ENCODE peak calls at places on chromosomes 4 and X, in four cellular contexts. L is A549; X is hypothalamus; W is activated T-cell treated with anti-CD3 and anti-CD28 coated beads, Interleukin-2, amount 50 U/mL, for 72 hours. J is an unnamed sample.

GRCh38 chrX:136933617-136934145 is 53.2 kb upstream of the RBMX start:
- DNase-seq in X (no peak), W (no peak), L (no peak), J (no peak)

GRCh38 chr4:56372774-56373173 is 14.5 kb downstream of the AASDH start:
- DNase-seq in L (no peak), W (no peak), X (no peak), J (no peak)

GRCh38 chrX:2751291-2751690 is 549 bp upstream of the XG start:
- DNase-seq in W (no peak), X (no peak), L (no peak), J (no peak)

GRCh38 chr4:26762650-26763049 is 98.0 kb upstream of the STIM2 start:
- DNase-seq in W (no peak), X (no peak), L (no peak), J (no peak)

GRCh38 chrX:115017455-115017854 is at the start of gene IL13RA2:
- DNase-seq in L (no peak), W (no peak), X (no peak), J (no peak)

GRCh38 chrX:97039363-97040029 is 155.8 kb downstream of the RPA4 start:
- DNase-seq in W (peak; percentile 0), L (no peak), X (no peak), J (peak; percentile 35)

GRCh38 chrX:87813566-87813965 is 296.0 kb downstream of the KLHL4 start:
- DNase-seq in L (no peak), X (no peak), W (no peak), J (no peak)

GRCh38 chr4:98555798-98556445 is 102.5 kb downstream of the TSPAN5 start:
- DNase-seq in W (no peak), L (no peak), X (no peak), J (no peak)

GRCh38 chr4:30866444-30866843 is 146.3 kb downstream of the PCDH7 start:
- DNase-seq in W (no peak), X (no peak), L (no peak), J (no peak)

GRCh38 chr4:114087596-114088230 is 108.3 kb upstream of the ARSJ start:
- DNase-seq in L (no peak), X (no peak), W (no peak), J (no peak)

GRCh38 chr4:95319169-95319568 is 229.6 kb downstream of the UNC5C start:
- DNase-seq in X (no peak), W (no peak), L (no peak), J (no peak)

GRCh38 chrX:102154218-102154860 is 1.4 kb downstream of the BEX5 start:
- DNase-seq in W (peak; percentile 1), X (peak; percentile 3), L (no peak), J (no peak)

GRCh38 chr4:38368612-38369011 is 295.4 kb upstream of the KLF3 start:
- DNase-seq in W (peak; percentile 1), L (no peak), X (no peak), J (no peak)

GRCh38 chr4:121072080-121072835 is at the start of gene NDNF:
- DNase-seq in X (peak; percentile 29), W (peak; percentile 54), L (no peak), J (peak; percentile 54)

GRCh38 chr4:32249040-32249439 is 1528.9 kb downstream of the PCDH7 start:
- DNase-seq in X (no peak), L (no peak), W (no peak), J (no peak)

GRCh38 chr4:176792348-176793059 is at the start of gene VEGFC:
- DNase-seq in L (no peak), X (peak; percentile 34), W (peak; percentile 32), J (peak; percentile 71)

GRCh38 chrX:65035451-65035779 is 59.2 kb upstream of the ZC4H2 start:
- DNase-seq in W (no peak), L (no peak), X (no peak), J (peak; percentile 22)